ENCODE peak calls at places on chromosomes 11 and 22, in ten cellular contexts. Q is LNCaP clone FGC; K is hypothalamus; L is mucosa of descending colon; Y is NCI-H1092 treated with DMSO at 0.1 percent for 48 hours; I is AG09319; A is brain microvascular endothelial cell; J is stimulated activated CD8-positive, alpha-beta memory T cell treated with anti-CD3 and anti-CD28 coated beads, Interleukin-2, amount 100 ng/mL, for 48 hours; E is H54; T is BJ. W is an unnamed sample.

GRCh38 chr11:50298182-50298988 is 265.7 kb downstream of the OR4C45 start:
- DNase-seq in E (no peak), I (no peak), Q (no peak), A (no peak), J (no peak), K (no peak), Y (no peak), L (no peak), T (no peak), W (no peak)

GRCh38 chr11:134579709-134580634 is 167.9 kb upstream of the B3GAT1 start:
- DNase-seq in E (no peak), L (no peak), T (no peak), I (no peak), Y (peak), Q (no peak), K (no peak), A (no peak), J (no peak), W (no peak)

GRCh38 chr11:64971421-64972233 is at the start of gene MAJIN:
- DNase-seq in I (no peak), E (no peak), A (peak), K (peak), T (no peak), L (peak), J (peak), Q (peak), Y (no peak), W (peak)

GRCh38 chr22:21866821-21867527 is 471 bp downstream of the MAPK1 start:
- DNase-seq in E (peak), Q (no peak), T (no peak), J (peak), K (no peak), L (peak), Y (peak), A (peak), I (no peak), W (no peak)

GRCh38 chr11:116192509-116193206 is 580.1 kb downstream of the BUD13 start:
- DNase-seq in A (no peak), Q (no peak), K (no peak), L (no peak), J (no peak), E (no peak), Y (peak), T (no peak), I (no peak), W (no peak)

GRCh38 chr11:30210357-30210756 is 20.5 kb upstream of the FSHB start:
- DNase-seq in J (no peak), L (no peak), T (no peak), Q (no peak), Y (no peak), I (no peak), E (no peak), K (no peak), A (no peak), W (no peak)

GRCh38 chr11:102471474-102471873 is 18.9 kb upstream of the TMEM123 start:
- DNase-seq in E (no peak), Y (no peak), Q (no peak), T (no peak), I (no peak), L (no peak), A (no peak), K (no peak), J (no peak), W (no peak)

GRCh38 chr11:119470316-119471266 is 47.6 kb upstream of the THY1 start:
- DNase-seq in K (no peak), Q (no peak), J (no peak), E (peak), Y (no peak), I (peak), A (peak), T (peak), L (no peak), W (no peak)

GRCh38 chr11:35623708-35624168 is 5.5 kb downstream of the FJX1 start:
- DNase-seq in Q (no peak), A (peak), Y (no peak), T (no peak), E (no peak), K (no peak), J (no peak), L (no peak), I (no peak), W (no peak)

GRCh38 chr11:76654310-76654851 is 16.2 kb downstream of the LRRC32 start:
- DNase-seq in T (peak), J (no peak), A (peak), E (no peak), Y (no peak), K (no peak), I (peak), Q (no peak), L (no peak), W (peak)

GRCh38 chr11:97856666-97857065 is 1164.1 kb upstream of the CNTN5 start:
- DNase-seq in E (no peak), K (no peak), L (no peak), J (no peak), T (no peak), A (no peak), I (no peak), Y (no peak), Q (no peak), W (no peak)

GRCh38 chr11:103800406-103801114 is 235.9 kb upstream of the DDI1 start:
- DNase-seq in A (no peak), J (no peak), I (no peak), Y (no peak), T (no peak), Q (no peak), E (no peak), K (no peak), L (no peak), W (peak)

GRCh38 chr11:86120807-86121206 is 51.9 kb upstream of the PICALM start:
- DNase-seq in J (no peak), T (no peak), I (no peak), A (no peak), K (no peak), Y (no peak), L (no peak), E (no peak), Q (no peak), W (no peak)

GRCh38 chr11:3122775-3123201 is 42.3 kb downstream of the OSBPL5 start:
- DNase-seq in Q (no peak), K (no peak), E (no peak), A (no peak), L (peak), Y (no peak), T (no peak), I (no peak), J (no peak), W (peak)

GRCh38 chr11:64620286-64620962 is 29.4 kb downstream of the SLC22A12 start:
- DNase-seq in Q (no peak), E (no peak), I (no peak), L (peak), T (no peak), J (no peak), Y (peak), A (no peak), K (no peak), W (no peak)

GRCh38 chr22:39183991-39184585 is 31.6 kb upstream of the CBX7 start:
- DNase-seq in Y (no peak), A (peak), T (no peak), E (no peak), Q (no peak), K (no peak), J (no peak), L (no peak), I (no peak), W (no peak)

GRCh38 chr11:134361661-134362060 is 29.9 kb downstream of the GLB1L2 start:
- DNase-seq in K (no peak), L (peak), E (no peak), Y (no peak), I (no peak), Q (no peak), A (no peak), J (no peak), T (no peak), W (no peak)

GRCh38 chr22:18078329-18079041 is 695 bp downstream of the PEX26 start:
- DNase-seq in I (no peak), Q (no peak), J (peak), K (no peak), L (peak), T (no peak), Y (peak), A (no peak), E (no peak), W (peak)

GRCh38 chr11:15412054-15412453 is 297.3 kb downstream of the INSC start:
- DNase-seq in K (no peak), T (no peak), Q (no peak), L (no peak), J (no peak), A (no peak), Y (peak), E (no peak), I (no peak), W (no peak)

GRCh38 chr11:123573291-123573690 is 81.1 kb downstream of the SCN3B start:
- DNase-seq in L (no peak), A (no peak), Y (no peak), I (no peak), T (no peak), E (no peak), Q (no peak), K (no peak), J (no peak), W (no peak)

GRCh38 chr11:116037851-116038250 is 533.6 kb upstream of the CADM1 start:
- DNase-seq in Q (no peak), J (no peak), L (no peak), K (no peak), I (no peak), E (no peak), A (no peak), Y (peak), T (no peak), W (no peak)

W was measured in WTC11.